ENCODE peak calls at places on chromosomes 12 and 14, in seven cellular contexts. B is stimulated activated CD4-positive, alpha-beta T cell treated with anti-CD3 and anti-CD28 coated beads, Interleukin-4, amount 100 ng/mL, for 1 hour; Z is gastrocnemius medialis; W is stomach; D is germinal center; S is erythroblast; C is A549. K is an unnamed sample.
A peak's percentile ranks its signal among the peaks of the same experiment; 100 is the strongest.

GRCh38 chr12:10364839-10365681 is 24.8 kb downstream of the KLRK1 start:
- DNase-seq in S (peak; percentile 87), C (peak; percentile 53), B (peak; percentile 38), Z (peak; percentile 30), D (peak; percentile 56), W (peak; percentile 69), K (peak; percentile 35)

GRCh38 chr14:64174922-64175782 is 119.0 kb downstream of the ESR2 start:
- DNase-seq in B (no peak), Z (no peak), S (no peak), W (no peak), D (no peak), C (no peak), K (no peak)

GRCh38 chr12:11717533-11717961 is 68.1 kb downstream of the ETV6 start:
- DNase-seq in C (no peak), S (no peak), W (no peak), Z (no peak), D (no peak), B (no peak), K (no peak)

GRCh38 chr14:53921027-53921426 is 35.6 kb downstream of the BMP4 start:
- DNase-seq in S (no peak), C (no peak), D (no peak), Z (no peak), B (no peak), W (no peak), K (no peak)

GRCh38 chr12:42705863-42706262 is 116.3 kb upstream of the PRICKLE1 start:
- DNase-seq in D (no peak), C (no peak), Z (peak; percentile 68), B (no peak), S (no peak), W (peak; percentile 34), K (peak; percentile 84)

GRCh38 chr14:104609666-104610065 is 5.1 kb upstream of the TMEM179 start:
- DNase-seq in Z (no peak), D (no peak), C (no peak), W (no peak), B (no peak), S (no peak), K (no peak)

GRCh38 chr12:122322501-122322900 is 56.2 kb upstream of the VPS33A start:
- DNase-seq in Z (no peak), S (no peak), D (no peak), B (no peak), C (no peak), W (no peak), K (no peak)

GRCh38 chr12:107448198-107448597 is 237.4 kb upstream of the PWP1 start:
- DNase-seq in W (no peak), D (no peak), Z (no peak), C (peak; percentile 37), B (no peak), S (peak; percentile 12), K (no peak)

GRCh38 chr14:52840916-52841315 is 49.5 kb upstream of the GNPNAT1 start:
- DNase-seq in D (no peak), B (no peak), W (no peak), Z (peak; percentile 4), S (no peak), C (peak; percentile 63), K (no peak)

GRCh38 chr14:51386983-51387730 is 147.1 kb downstream of the TMX1 start:
- DNase-seq in D (no peak), S (no peak), B (no peak), C (peak; percentile 9), W (no peak), Z (no peak), K (no peak)

GRCh38 chr12:4477133-4477532 is 31.5 kb upstream of the FGF6 start:
- DNase-seq in C (no peak), W (no peak), D (no peak), Z (no peak), S (no peak), B (no peak), K (no peak)

GRCh38 chr12:41441180-41441579 is 253.1 kb downstream of the PDZRN4 start:
- DNase-seq in C (no peak), D (no peak), W (no peak), Z (no peak), S (no peak), B (no peak), K (no peak)

GRCh38 chr12:82529096-82529495 is 157.6 kb upstream of the TMTC2 start:
- DNase-seq in B (no peak), C (no peak), S (no peak), Z (no peak), D (no peak), W (no peak), K (no peak)

GRCh38 chr14:22721213-22721612 is 45.3 kb upstream of the OXA1L start:
- DNase-seq in D (no peak), Z (no peak), C (no peak), W (no peak), B (no peak), S (no peak), K (no peak)

GRCh38 chr12:58922849-58923248 is 2.5 kb upstream of the LRIG3 start:
- DNase-seq in B (no peak), D (no peak), W (no peak), S (no peak), C (peak; percentile 15), Z (no peak), K (no peak)

GRCh38 chr14:102348376-102348775 is 14.3 kb downstream of the CINP start:
- DNase-seq in S (no peak), C (no peak), D (no peak), Z (no peak), B (no peak), W (no peak), K (no peak)

GRCh38 chr14:52961060-52961639 is 10.3 kb upstream of the FERMT2 start:
- DNase-seq in B (peak; percentile 28), S (peak; percentile 50), C (peak; percentile 80), Z (peak; percentile 49), W (peak; percentile 62), D (peak; percentile 30), K (peak; percentile 55)

GRCh38 chr12:60148831-60149230 is 553.0 kb downstream of the SLC16A7 start:
- DNase-seq in W (no peak), S (no peak), D (no peak), Z (no peak), C (peak; percentile 6), B (no peak), K (no peak)

GRCh38 chr14:65026526-65026925 is 39.8 kb downstream of the FNTB start:
- DNase-seq in B (no peak), C (no peak), D (no peak), Z (no peak), S (no peak), W (no peak), K (no peak)

GRCh38 chr12:89880695-89881350 is 172.2 kb upstream of the ATP2B1 start:
- DNase-seq in B (no peak), Z (no peak), D (peak; percentile 75), C (no peak), S (no peak), W (no peak), K (no peak)

GRCh38 chr14:69504775-69505174 is 20.2 kb downstream of the PLEKHD1 start:
- DNase-seq in B (no peak), D (no peak), Z (no peak), C (no peak), S (no peak), W (no peak), K (no peak)

GRCh38 chr12:120350576-120351350 is 18.2 kb downstream of the MSI1 start:
- DNase-seq in C (no peak), S (no peak), W (peak; percentile 90), Z (no peak), B (no peak), D (no peak), K (no peak)

GRCh38 chr14:76272349-76272748 is 103.6 kb upstream of the ESRRB start:
- DNase-seq in D (no peak), S (no peak), W (no peak), B (no peak), C (no peak), Z (no peak), K (no peak)

GRCh38 chr12:57528176-57528575 is 5.6 kb downstream of the MBD6 start:
- DNase-seq in Z (no peak), W (no peak), S (no peak), C (no peak), D (no peak), B (no peak), K (no peak)

GRCh38 chr12:84585996-84586395 is 326.6 kb downstream of the SLC6A15 start:
- DNase-seq in B (no peak), S (no peak), C (no peak), Z (no peak), D (no peak), W (no peak), K (no peak)

GRCh38 chr12:31796270-31796951 is 67.6 kb upstream of the AMN1 start:
- DNase-seq in Z (no peak), B (no peak), C (no peak), D (no peak), S (no peak), W (no peak), K (no peak)

GRCh38 chr12:103326190-103326589 is 169.6 kb downstream of the C12orf42 start:
- DNase-seq in W (no peak), C (peak; percentile 39), S (peak; percentile 1), B (no peak), D (peak; percentile 3), Z (no peak), K (no peak)

GRCh38 chr12:96425321-96425720 is 25.1 kb upstream of the CDK17 start:
- DNase-seq in B (no peak), Z (no peak), C (no peak), W (no peak), D (no peak), S (no peak), K (no peak)

GRCh38 chr14:38039526-38039925 is 168.2 kb upstream of the SSTR1 start:
- DNase-seq in C (no peak), Z (no peak), S (no peak), W (no peak), B (no peak), D (no peak), K (no peak)

GRCh38 chr12:91551927-91552326 is 369.3 kb upstream of the DCN start:
- DNase-seq in W (no peak), B (no peak), S (no peak), D (no peak), C (no peak), Z (peak; percentile 8), K (no peak)

GRCh38 chr14:41377926-41378325 is 228.8 kb upstream of the LRFN5 start:
- DNase-seq in B (no peak), Z (no peak), W (no peak), C (no peak), D (no peak), S (no peak), K (no peak)

GRCh38 chr12:132219323-132219722 is 75.1 kb downstream of the NOC4L start:
- DNase-seq in B (no peak), C (no peak), D (no peak), Z (no peak), W (no peak), S (no peak), K (no peak)

GRCh38 chr14:80959448-80960006 is 4.1 kb downstream of the TSHR start:
- DNase-seq in B (peak; percentile 17), D (peak; percentile 79), W (no peak), S (no peak), C (no peak), Z (no peak), K (no peak)

K was measured in psoas muscle.